ENCODE peak calls at places on chromosome 21, in five cellular contexts. N is IMR-90, Y is SK-N-SH, O is GM23248, V is NT2/D1. P is an unnamed sample. For H3K4me1, the result is how much of the 10 kb centered on the place peaks cover.

GRCh38 chr21:25457411-25457810 is 149.9 kb downstream of the MRPL39 start:
- DNase-seq in N (peak), Y (no peak), O (peak), V (no peak), P (peak)

GRCh38 chr21:38852278-38852677 is 46.5 kb downstream of the ETS2 start:
- DNase-seq in N (no peak), Y (no peak), O (no peak), V (no peak), P (no peak)

GRCh38 chr21:28674807-28675206 is 317.9 kb downstream of the LTN1 start:
- DNase-seq in N (no peak), Y (no peak), O (no peak), V (no peak), P (no peak)

GRCh38 chr21:16134134-16134533 is 404.4 kb downstream of the USP25 start:
- DNase-seq in N (no peak), Y (no peak), O (no peak), V (no peak), P (no peak)

GRCh38 chr21:29678616-29679015 is 261.2 kb downstream of the GRIK1 start:
- DNase-seq in N (no peak), Y (no peak), O (peak), V (no peak), P (no peak)

GRCh38 chr21:18147678-18148077 is 97.0 kb upstream of the CHODL start:
- DNase-seq in N (no peak), Y (no peak), O (no peak), V (no peak), P (no peak)

GRCh38 chr21:36704281-36704957 is 5.5 kb downstream of the SIM2 start:
- DNase-seq in N (peak), Y (peak), O (no peak), V (no peak), P (no peak)

GRCh38 chr21:28754862-28755261 is 237.8 kb downstream of the LTN1 start:
- DNase-seq in N (no peak), Y (no peak), O (no peak), V (no peak), P (no peak)

GRCh38 chr21:18461743-18462142 is 58.2 kb upstream of the TMPRSS15 start:
- DNase-seq in N (no peak), Y (no peak), O (no peak), V (no peak), P (no peak)

GRCh38 chr21:21813295-21813694 is 815.1 kb downstream of the NCAM2 start:
- DNase-seq in N (no peak), Y (no peak), O (no peak), V (no peak), P (peak)

GRCh38 chr21:30710499-30710898 is 8.1 kb downstream of the KRTAP21-3 start:
- DNase-seq in N (no peak), Y (no peak), O (no peak), V (no peak), P (no peak)

GRCh38 chr21:28636988-28637691 is 355.5 kb downstream of the LTN1 start:
- DNase-seq in N (peak), Y (no peak), O (peak), V (no peak), P (peak)

GRCh38 chr21:40422851-40423635 is 423.9 kb downstream of the DSCAM start:
- DNase-seq in N (no peak), Y (peak), O (no peak), V (no peak), P (no peak)

GRCh38 chr21:29514652-29515247 is 216.0 kb downstream of the BACH1 start:
- DNase-seq in N (no peak), Y (no peak), O (no peak), V (no peak), P (no peak)

GRCh38 chr21:26409735-26410134 is 163.4 kb downstream of the CYYR1 start:
- DNase-seq in N (no peak), Y (peak), O (peak), V (no peak), P (no peak)

GRCh38 chr21:38170705-38171682 is 85.8 kb upstream of the KCNJ15 start:
- DNase-seq in N (peak), Y (no peak), O (peak), V (no peak), P (no peak)

GRCh38 chr21:39048064-39048463 is 135.2 kb downstream of the PSMG1 start:
- DNase-seq in N (peak), Y (peak), O (no peak), V (peak), P (no peak)

GRCh38 chr21:43361127-43361492 is 65.8 kb downstream of the SIK1 start:
- DNase-seq in N (peak), Y (peak), O (peak), V (no peak), P (peak)
- H3K9ac ChIP-seq in N (peak), Y (no peak), O (peak), V (no peak), P (peak)

DNA sequence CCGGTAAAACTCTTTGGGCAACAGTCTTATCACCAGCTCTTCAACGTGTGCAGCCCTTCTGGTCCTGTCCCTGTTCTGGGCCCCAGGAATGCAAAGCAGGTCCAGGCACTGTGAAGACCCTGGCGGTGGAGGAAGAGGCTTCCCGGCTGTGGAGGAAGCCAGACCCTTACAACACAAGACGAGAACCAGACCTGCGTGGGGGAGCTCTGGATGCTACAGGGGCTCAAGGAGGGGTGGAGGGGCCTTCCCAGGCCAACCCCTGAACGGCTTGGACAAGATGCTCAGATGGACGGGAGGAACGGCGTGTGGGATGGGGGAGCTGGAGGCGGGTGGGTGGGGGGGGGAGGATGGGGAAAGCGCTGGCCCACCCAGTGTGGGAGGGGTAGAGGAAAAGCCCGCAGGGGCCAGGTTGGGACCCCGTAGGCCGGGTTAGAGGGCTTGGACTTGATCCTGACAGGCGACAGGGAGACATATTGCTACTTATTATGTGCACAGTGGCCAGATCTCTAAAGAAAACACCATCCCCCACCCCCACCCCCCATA is 5.1 kb upstream of the OLIG2 start:
- DNase-seq in N (no peak), Y (peak), O (no peak), V (no peak), P (no peak)
- H3K4me1 ChIP-seq in N (under half), Y (under half), O (under half), V (under half), P (under half)

DNA sequence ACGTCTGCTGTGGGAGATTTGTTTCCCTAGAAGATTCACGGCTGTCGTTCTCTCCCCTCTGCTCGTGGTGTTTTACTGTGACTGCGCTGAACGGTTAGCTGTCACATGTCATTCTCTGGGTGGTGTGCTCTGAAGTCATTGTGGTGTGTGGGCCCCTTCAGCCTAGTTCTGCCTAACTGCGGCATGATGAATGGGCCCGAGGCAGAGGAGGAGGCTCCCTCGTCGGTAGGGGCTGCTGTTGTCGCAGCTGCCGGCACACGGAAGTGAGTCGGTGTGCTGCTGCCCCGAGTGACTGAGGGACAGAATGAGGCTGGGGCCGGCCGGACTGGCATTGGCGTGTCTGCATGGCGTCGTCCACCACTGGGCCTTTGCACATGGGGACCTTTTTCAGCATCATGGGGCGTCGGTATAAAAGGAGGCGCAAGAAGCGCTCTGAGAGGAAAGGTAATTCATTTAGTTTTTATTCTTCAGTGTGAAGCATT is 77.9 kb downstream of the ADARB1 start:
- DNase-seq in N (no peak), Y (no peak), O (no peak), V (no peak), P (no peak)
- H3K4me3 ChIP-seq in N (no peak), Y (no peak), O (no peak), V (no peak), P (no peak)

GRCh38 chr21:44867999-44868700 is 5.3 kb downstream of the PTTG1IP start:
- DNase-seq in N (no peak), Y (no peak), O (no peak), V (no peak), P (no peak)

GRCh38 chr21:44868707-44869106 is 4.8 kb downstream of the PTTG1IP start:
- DNase-seq in N (no peak), Y (no peak), O (no peak), V (no peak), P (no peak)

GRCh38 chr21:44867464-44867863 is 6.0 kb downstream of the PTTG1IP start:
- DNase-seq in N (no peak), Y (no peak), O (no peak), V (no peak), P (no peak)

GRCh38 chr21:44865561-44866280 is 7.8 kb downstream of the PTTG1IP start:
- DNase-seq in N (no peak), Y (no peak), O (no peak), V (no peak), P (no peak)

DNA sequence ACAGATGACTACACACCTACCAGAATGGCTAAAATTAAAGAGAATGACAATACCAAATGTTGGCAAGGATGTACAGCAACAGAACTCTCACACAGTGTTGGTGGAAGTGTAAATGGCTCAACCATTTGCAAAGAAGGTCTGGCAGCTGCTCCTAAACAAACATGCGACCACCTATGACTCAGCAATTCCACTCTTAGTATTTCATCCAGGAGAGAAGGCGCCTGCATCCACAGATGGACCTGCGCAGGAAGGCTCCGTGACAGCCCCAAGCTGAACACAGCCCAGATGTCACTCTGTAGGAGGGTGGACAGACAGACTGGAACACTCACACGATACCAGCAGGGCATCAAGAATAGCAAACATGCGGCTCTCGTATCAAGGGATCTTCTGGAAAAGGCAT is 6.7 kb downstream of the PTTG1IP start:
- DNase-seq in N (peak), Y (no peak), O (peak), V (no peak), P (peak)
- H3K9ac ChIP-seq in N (no peak), Y (no peak), O (no peak), V (peak), P (no peak)

DNA sequence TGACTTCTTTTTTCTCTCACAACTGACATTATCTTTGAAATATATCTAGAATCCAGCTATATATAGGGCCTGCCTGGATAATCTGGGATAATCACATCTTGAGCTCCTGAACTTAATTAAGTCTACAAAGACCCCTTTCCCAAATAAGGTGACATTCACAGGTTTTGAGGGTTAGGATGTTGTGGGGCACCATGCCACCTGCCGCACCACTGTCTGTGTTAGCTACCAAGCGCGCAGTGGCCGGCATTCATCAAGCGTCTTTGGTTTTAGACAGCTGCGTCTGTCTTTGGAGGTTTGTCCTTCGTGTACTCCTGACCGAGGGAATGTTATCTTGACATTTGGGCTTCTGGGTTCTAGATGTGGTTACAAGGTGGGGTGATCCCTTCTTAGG is 7.5 kb downstream of the TRAPPC10 start:
- DNase-seq in N (no peak), Y (no peak), O (no peak), V (no peak), P (no peak)
- H3K4me1 ChIP-seq in N (under half), Y (under half), O (under half), V (under half), P (under half)

GRCh38 chr21:35044128-35044527 is 5.0 kb downstream of the RUNX1 start:
- DNase-seq in N (no peak), Y (no peak), O (no peak), V (no peak), P (no peak)
- H3K4me3 ChIP-seq in N (no peak), Y (no peak), O (no peak), V (no peak), P (no peak)

GRCh38 chr21:46667735-46668380 is 32.4 kb downstream of the PRMT2 start:
- DNase-seq in N (peak), Y (peak), O (peak), V (peak), P (peak)
- H3K9ac ChIP-seq in N (peak), Y (peak), O (peak), V (peak), P (peak)

GRCh38 chr21:15045017-15045416 is 19.8 kb downstream of the NRIP1 start:
- DNase-seq in N (no peak), Y (no peak), O (no peak), V (no peak), P (no peak)
- H3K4me1 ChIP-seq in N (under half), Y (under half), O (under half), V (under half), P (under half)

DNA sequence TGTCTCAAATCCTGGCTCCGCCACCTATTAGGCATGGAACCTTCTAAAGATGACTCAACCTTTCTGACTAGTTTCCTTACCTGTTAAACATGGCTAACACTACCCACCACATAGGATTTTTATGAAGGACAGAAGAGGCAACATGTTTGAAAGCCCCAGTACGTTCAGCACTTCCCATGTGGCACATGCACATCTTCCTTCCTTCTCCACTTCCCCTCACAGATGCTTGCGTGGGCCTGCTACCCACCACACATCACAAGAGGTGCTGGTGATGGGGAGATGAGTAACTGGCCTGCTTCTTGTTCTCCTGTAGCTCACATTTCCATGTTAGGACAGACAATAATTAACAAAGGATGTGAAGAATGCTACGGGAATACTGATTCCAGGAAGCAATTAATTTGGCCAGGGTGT is 7.1 kb downstream of the ZBTB21 start:
- DNase-seq in N (peak), Y (no peak), O (peak), V (no peak), P (no peak)
- H3K4me3 ChIP-seq in N (no peak), Y (no peak), O (peak), V (no peak), P (no peak)

GRCh38 chr21:27582246-27582945 is 615.5 kb upstream of the ADAMTS5 start:
- DNase-seq in N (peak), Y (no peak), O (peak), V (no peak), P (peak)

GRCh38 chr21:27582946-27583270 is 616.0 kb upstream of the ADAMTS5 start:
- DNase-seq in N (no peak), Y (no peak), O (peak), V (no peak), P (no peak)

GRCh38 chr21:27584266-27584665 is 617.4 kb upstream of the ADAMTS5 start:
- DNase-seq in N (no peak), Y (no peak), O (peak), V (no peak), P (no peak)

GRCh38 chr21:27586986-27587385 is 620.1 kb upstream of the ADAMTS5 start:
- DNase-seq in N (no peak), Y (no peak), O (peak), V (no peak), P (no peak)

GRCh38 chr21:27586326-27586725 is 619.4 kb upstream of the ADAMTS5 start:
- DNase-seq in N (no peak), Y (no peak), O (peak), V (no peak), P (no peak)
- H3K9ac ChIP-seq in N (no peak), Y (no peak), O (peak), V (no peak), P (no peak)

P was measured in adipocyte.